ENCODE peak calls at places on chromosomes 11 and 22, in five cellular contexts. R is mucosa of descending colon, U is right lobe of liver, Q is IMR-90, P is fibroblast of the aortic adventitia. E is an unnamed sample.

GRCh38 chr11:2741006-2741376 is 41.2 kb upstream of the KCNQ1OT1 start:
- DNase-seq in R (peak; percentile 19), U (peak; percentile 40), Q (no peak), P (no peak), E (peak; percentile 24)

GRCh38 chr22:36467042-36467810 is 14.2 kb downstream of the TXN2 start:
- DNase-seq in R (peak; percentile 71), U (no peak), Q (peak; percentile 86), P (peak; percentile 72), E (no peak)

GRCh38 chr11:64164392-64165312 is 1.3 kb downstream of the MACROD1 start:
- DNase-seq in R (peak; percentile 67), U (peak; percentile 91), Q (no peak), P (no peak), E (peak; percentile 63)

GRCh38 chr11:72139500-72139899 is 4.0 kb downstream of the FOLR3 start:
- DNase-seq in R (no peak), U (no peak), Q (no peak), P (no peak), E (no peak)

GRCh38 chr11:93537767-93538261 is 5.4 kb downstream of the SMCO4 start:
- DNase-seq in R (peak; percentile 47), U (peak; percentile 90), Q (peak; percentile 47), P (no peak), E (no peak)

GRCh38 chr11:116925050-116925449 is 87.6 kb upstream of the APOA1 start:
- DNase-seq in R (peak; percentile 28), U (no peak), Q (no peak), P (no peak), E (no peak)

GRCh38 chr11:56700242-56700918 is 1.5 kb downstream of the OR9G1 start:
- DNase-seq in R (peak; percentile 23), U (no peak), Q (no peak), P (no peak), E (no peak)

GRCh38 chr11:105840391-105840790 is 181.6 kb downstream of the MSANTD4 start:
- DNase-seq in R (no peak), U (no peak), Q (no peak), P (no peak), E (no peak)

GRCh38 chr11:43947003-43947500 is 4.6 kb downstream of the C11orf96 start:
- DNase-seq in R (no peak), U (no peak), Q (peak; percentile 47), P (no peak), E (peak; percentile 54)

GRCh38 chr11:117734596-117734995 is 62.4 kb downstream of the DSCAML1 start:
- DNase-seq in R (no peak), U (no peak), Q (no peak), P (no peak), E (no peak)

GRCh38 chr11:133058501-133058900 is 473.8 kb downstream of the OPCML start:
- DNase-seq in R (no peak), U (no peak), Q (no peak), P (no peak), E (no peak)

GRCh38 chr11:126159719-126160344 is 51.6 kb downstream of the RPUSD4 start:
- DNase-seq in R (no peak), U (peak; percentile 36), Q (no peak), P (no peak), E (no peak)

GRCh38 chr22:30251661-30252226 is 5.2 kb upstream of the LIF start:
- DNase-seq in R (peak; percentile 30), U (no peak), Q (peak; percentile 82), P (peak; percentile 49), E (peak; percentile 76)

GRCh38 chr22:37559901-37560681 is at the start of gene CDC42EP1:
- DNase-seq in R (peak; percentile 86), U (peak; percentile 88), Q (peak; percentile 36), P (peak; percentile 55), E (peak; percentile 83)

GRCh38 chr11:95925011-95925410 is 1.1 kb upstream of the MTMR2 start:
- DNase-seq in R (no peak), U (no peak), Q (peak; percentile 34), P (peak; percentile 53), E (no peak)

GRCh38 chr22:17091851-17092250 is 7.1 kb downstream of the IL17RA start:
- DNase-seq in R (no peak), U (no peak), Q (no peak), P (no peak), E (no peak)

GRCh38 chr11:128324051-128324481 is 263.3 kb downstream of the ETS1 start:
- DNase-seq in R (no peak), U (no peak), Q (no peak), P (no peak), E (no peak)

GRCh38 chr22:27992294-27993165 is 73.5 kb upstream of the PITPNB start:
- DNase-seq in R (no peak), U (peak; percentile 46), Q (no peak), P (no peak), E (no peak)

GRCh38 chr22:37178350-37179125 is 9.5 kb downstream of the C1QTNF6 start:
- DNase-seq in R (peak; percentile 61), U (peak; percentile 87), Q (no peak), P (no peak), E (peak; percentile 69)

GRCh38 chr11:13249992-13250391 is 27.6 kb upstream of the BMAL1 start:
- DNase-seq in R (no peak), U (no peak), Q (no peak), P (no peak), E (peak; percentile 52)

GRCh38 chr11:1163911-1164735 is 6.4 kb downstream of the MUC5AC start:
- DNase-seq in R (peak; percentile 17), U (peak; percentile 43), Q (no peak), P (no peak), E (no peak)

GRCh38 chr11:82949352-82949751 is 47.8 kb downstream of the DDIAS start:
- DNase-seq in R (no peak), U (no peak), Q (no peak), P (no peak), E (no peak)

GRCh38 chr11:47257518-47258316 is at the start of gene NR1H3:
- DNase-seq in R (peak; percentile 83), U (peak; percentile 92), Q (peak; percentile 66), P (peak; percentile 75), E (peak; percentile 84)
- H3K4me3 ChIP-seq in R (no peak within 1 kb of the TSS), U (peak within 1 kb of the TSS; percentile 47), Q (peak within 1 kb of the TSS; percentile 4), P (peak within 1 kb of the TSS; percentile 48), E (peak within 1 kb of the TSS; percentile 63)

DNA sequence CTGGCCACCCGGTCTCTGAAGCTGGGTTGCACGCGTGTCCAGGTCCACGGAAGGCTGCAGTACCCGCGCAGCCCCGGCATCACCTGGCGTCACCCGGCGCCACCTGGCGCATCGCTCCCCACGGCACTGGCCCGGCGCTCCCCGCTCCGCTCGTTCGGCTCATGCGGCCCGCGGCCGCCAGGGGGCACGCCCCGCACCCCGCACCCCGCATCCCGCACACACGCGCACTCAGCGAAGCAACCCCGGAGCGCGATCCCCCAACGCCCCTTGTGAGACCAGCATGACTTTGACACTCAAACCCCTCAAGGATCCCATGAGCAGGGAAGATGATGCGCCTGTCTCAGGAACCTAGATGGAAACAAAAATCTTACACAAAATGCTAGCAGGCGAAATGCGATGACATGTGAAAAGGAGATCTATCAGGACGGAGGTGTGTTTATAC is 11.9 kb downstream of the B3GNT6 start:
- DNase-seq in R (peak; percentile 85), U (no peak), Q (no peak), P (no peak), E (peak; percentile 62)
- TF ChIP-seq CTCF in R (peak; percentile 83), U (peak; percentile 84), Q (peak; percentile 75), P (peak; percentile 49), E (peak; percentile 82)

GRCh38 chr22:49882519-49883293 is 29.1 kb downstream of the ZBED4 start:
- DNase-seq in R (no peak), U (no peak), Q (peak; percentile 64), P (no peak), E (no peak)

GRCh38 chr22:49881856-49882255 is 28.2 kb downstream of the ZBED4 start:
- DNase-seq in R (no peak), U (no peak), Q (no peak), P (no peak), E (no peak)

GRCh38 chr22:49879871-49880270 is 26.2 kb downstream of the ZBED4 start:
- DNase-seq in R (no peak), U (no peak), Q (no peak), P (no peak), E (no peak)

GRCh38 chr22:49878206-49878605 is 24.6 kb downstream of the ZBED4 start:
- DNase-seq in R (no peak), U (no peak), Q (no peak), P (no peak), E (no peak)

GRCh38 chr22:49880281-49880680 is 26.6 kb downstream of the ZBED4 start:
- DNase-seq in R (no peak), U (no peak), Q (no peak), P (no peak), E (no peak)
- H3K4me3 ChIP-seq in R (no peak overlapping the region), U (no peak overlapping the region), Q (no peak overlapping the region), P (no peak overlapping the region), E (no peak overlapping the region)

GRCh38 chr11:91731051-91731450 is 493.6 kb upstream of the FAT3 start:
- DNase-seq in R (no peak), U (no peak), Q (no peak), P (no peak), E (no peak)

GRCh38 chr11:91730071-91730470 is 494.5 kb upstream of the FAT3 start:
- DNase-seq in R (no peak), U (no peak), Q (no peak), P (no peak), E (no peak)

DNA sequence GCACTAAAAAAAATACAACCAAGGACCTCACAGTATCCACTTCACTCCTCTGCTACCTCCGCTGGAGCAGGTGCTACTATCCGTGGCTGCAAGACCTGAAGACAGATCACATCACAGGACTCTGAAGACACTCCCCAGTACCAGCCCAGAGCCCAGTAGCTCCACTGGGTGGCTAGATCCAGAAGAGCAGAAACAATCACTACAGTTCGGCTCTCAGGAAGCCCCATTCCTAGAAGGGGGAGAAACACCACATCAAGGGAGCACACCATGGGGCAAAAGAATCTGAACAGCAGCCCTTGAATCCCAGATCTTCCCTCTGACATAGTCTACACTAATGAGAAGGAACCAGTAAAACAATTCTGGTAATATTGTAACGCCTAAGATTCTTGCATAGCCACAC is 494.0 kb upstream of the FAT3 start:
- DNase-seq in R (no peak), U (no peak), Q (no peak), P (no peak), E (no peak)
- TF ChIP-seq CTCF in R (no peak), U (no peak), Q (no peak), P (no peak), E (no peak)

GRCh38 chr11:33017478-33017877 is 1.8 kb downstream of the DEPDC7 start:
- DNase-seq in R (no peak), U (no peak), Q (no peak), P (no peak), E (no peak)
- H3K4me3 ChIP-seq in R (no peak overlapping the region), U (peak overlapping the region; percentile 64), Q (no peak overlapping the region), P (no peak overlapping the region), E (no peak overlapping the region)

GRCh38 chr11:102971766-102972165 is 16.2 kb upstream of the MMP13 start:
- DNase-seq in R (no peak), U (no peak), Q (peak; percentile 20), P (peak; percentile 76), E (peak; percentile 75)
- TF ChIP-seq CTCF in R (no peak), U (no peak), Q (no peak), P (no peak), E (no peak)